ENCODE peak calls at places on chromosomes 3 and 15, in five cellular contexts. B is cortex of kidney, K is transverse colon, L is astrocyte of the spinal cord, Q is progenitor cell of endocrine pancreas. S is an unnamed sample.

GRCh38 chr3:46953265-46954010 is 23.1 kb downstream of the CCDC12 start:
- DNase-seq in Q (no peak), K (peak), B (no peak), L (no peak), S (no peak)

GRCh38 chr15:57923311-57923710 is 142.2 kb downstream of the ALDH1A2 start:
- DNase-seq in L (peak), K (peak), Q (no peak), B (no peak), S (no peak)

GRCh38 chr3:161014997-161015749 is 90.0 kb downstream of the B3GALNT1 start:
- DNase-seq in B (no peak), K (no peak), Q (no peak), L (no peak), S (no peak)

GRCh38 chr3:134650431-134651346 is at the start of gene KY:
- DNase-seq in Q (peak), B (no peak), K (peak), L (peak), S (peak)

GRCh38 chr3:168034152-168034928 is 61.4 kb downstream of the GOLIM4 start:
- DNase-seq in Q (no peak), K (no peak), B (no peak), L (peak), S (no peak)

GRCh38 chr3:165532851-165533250 is 304.4 kb downstream of the BCHE start:
- DNase-seq in B (no peak), K (no peak), Q (no peak), L (peak), S (no peak)

GRCh38 chr3:87563712-87564111 is 287.3 kb upstream of the POU1F1 start:
- DNase-seq in Q (no peak), B (no peak), L (no peak), K (no peak), S (no peak)

GRCh38 chr3:137012097-137012501 is 54.3 kb downstream of the IL20RB start:
- DNase-seq in K (no peak), L (peak), B (no peak), Q (no peak), S (no peak)

GRCh38 chr3:187913617-187914033 is 168.4 kb upstream of the BCL6 start:
- DNase-seq in Q (no peak), L (peak), K (peak), B (no peak), S (no peak)

GRCh38 chr3:116413319-116413718 is 32.0 kb downstream of the LSAMP start:
- DNase-seq in B (no peak), L (no peak), Q (no peak), K (no peak), S (no peak)

GRCh38 chr3:66582721-66583141 is 81.9 kb upstream of the LRIG1 start:
- DNase-seq in B (no peak), Q (no peak), L (peak), K (peak), S (no peak)

GRCh38 chr3:151852074-151852811 is 21.2 kb upstream of the SUCNR1 start:
- DNase-seq in B (no peak), K (no peak), Q (no peak), L (no peak), S (no peak)

S was measured in left lung.